ENCODE peak calls at places on chromosomes 12 and 14, in six cellular contexts. G is neuronal stem cell, H is H1, B is IMR-90, W is mesenchymal stem cell, L is trophoblast cell. F is an unnamed sample.

GRCh38 chr14:81859071-81859470 is 325.4 kb upstream of the SEL1L start:
- DNase-seq in H (no peak), B (no peak), L (no peak), W (no peak), G (no peak), F (no peak)

GRCh38 chr12:13205809-13206559 is 9.5 kb downstream of the EMP1 start:
- DNase-seq in H (no peak), G (no peak), W (peak), B (peak), L (no peak), F (no peak)

GRCh38 chr12:122389677-122390076 is 32.8 kb downstream of the CLIP1 start:
- DNase-seq in L (no peak), W (no peak), B (no peak), H (no peak), G (no peak), F (no peak)

GRCh38 chr14:71166434-71166833 is 259.2 kb downstream of the PCNX1 start:
- DNase-seq in B (peak), G (no peak), W (no peak), H (no peak), L (no peak), F (no peak)

GRCh38 chr12:106455100-106455499 is 97.6 kb downstream of the POLR3B start:
- DNase-seq in G (no peak), L (no peak), W (no peak), H (no peak), B (no peak), F (no peak)

GRCh38 chr12:53061404-53062010 is 11.6 kb downstream of the TNS2 start:
- DNase-seq in L (peak), W (no peak), H (no peak), G (no peak), B (no peak), F (peak)

GRCh38 chr14:89892953-89893352 is 61.6 kb downstream of the EFCAB11 start:
- DNase-seq in L (no peak), B (no peak), W (no peak), G (no peak), H (no peak), F (no peak)

GRCh38 chr12:109304485-109304884 is 4.6 kb downstream of the FOXN4 start:
- DNase-seq in G (no peak), W (no peak), B (no peak), L (no peak), H (no peak), F (no peak)

GRCh38 chr12:34297126-34297789 is 275.0 kb downstream of the ALG10 start:
- DNase-seq in L (no peak), B (no peak), G (no peak), W (no peak), H (no peak), F (no peak)

GRCh38 chr12:27048822-27049752 is 26.7 kb downstream of the MED21 start:
- DNase-seq in W (peak), B (peak), H (no peak), L (peak), G (no peak), F (no peak)

GRCh38 chr12:5910790-5911548 is 34.1 kb downstream of the ANO2 start:
- DNase-seq in B (no peak), L (no peak), G (no peak), W (no peak), H (no peak), F (peak)

GRCh38 chr12:43586646-43587245 is 34.7 kb upstream of the ADAMTS20 start:
- DNase-seq in W (no peak), H (no peak), L (peak), G (no peak), B (no peak), F (no peak)

GRCh38 chr12:51759175-51759574 is 89.3 kb downstream of the FIGNL2 start:
- DNase-seq in B (peak), G (no peak), L (no peak), H (no peak), W (peak), F (no peak)

GRCh38 chr12:106498056-106498455 is 84.7 kb upstream of the RFX4 start:
- DNase-seq in L (no peak), B (peak), H (no peak), W (no peak), G (no peak), F (no peak)

GRCh38 chr14:64324461-64325255 is 30.5 kb upstream of the ESR2 start:
- DNase-seq in L (no peak), G (no peak), B (peak), H (no peak), W (peak), F (no peak)

GRCh38 chr12:53229454-53229853 is 2.6 kb downstream of the RARG start:
- DNase-seq in L (no peak), B (no peak), G (no peak), W (no peak), H (no peak), F (peak)

GRCh38 chr12:71871116-71871515 is 31.6 kb downstream of the TBC1D15 start:
- DNase-seq in W (peak), H (no peak), L (no peak), G (no peak), B (peak), F (no peak)

GRCh38 chr14:63174760-63175191 is 29.5 kb upstream of the RHOJ start:
- DNase-seq in W (peak), G (peak), L (peak), B (peak), H (no peak), F (peak)

GRCh38 chr14:102221026-102221425 is 81.3 kb downstream of the WDR20 start:
- DNase-seq in G (no peak), H (peak), W (peak), L (no peak), B (peak), F (no peak)

GRCh38 chr14:102304611-102305506 is at the start of gene MOK:
- DNase-seq in W (peak), G (peak), H (peak), B (peak), L (peak), F (peak)

GRCh38 chr14:23829736-23830474 is 123.7 kb upstream of the DHRS4 start:
- DNase-seq in W (peak), G (no peak), B (peak), H (no peak), L (peak), F (no peak)

GRCh38 chr12:124832856-124833255 is 30.8 kb downstream of the SCARB1 start:
- DNase-seq in W (no peak), L (no peak), H (no peak), B (no peak), G (no peak), F (no peak)

GRCh38 chr12:50927356-50927755 is 25.0 kb upstream of the HIGD1C start:
- DNase-seq in B (no peak), H (no peak), G (no peak), L (no peak), W (no peak), F (no peak)

GRCh38 chr12:68200854-68201253 is 24.8 kb downstream of the IL26 start:
- DNase-seq in L (no peak), G (no peak), H (no peak), B (no peak), W (no peak), F (no peak)

GRCh38 chr14:89534896-89535615 is 118.0 kb upstream of the FOXN3 start:
- DNase-seq in B (peak), W (no peak), H (no peak), L (no peak), G (no peak), F (no peak)

GRCh38 chr12:42608196-42608825 is 18.8 kb upstream of the PRICKLE1 start:
- DNase-seq in L (peak), W (no peak), G (no peak), B (no peak), H (no peak), F (no peak)

GRCh38 chr14:90750191-90750590 is 66.0 kb downstream of the TTC7B start:
- DNase-seq in L (no peak), B (no peak), G (no peak), W (no peak), H (no peak), F (no peak)

GRCh38 chr12:94110258-94110657 is 38.1 kb upstream of the PLXNC1 start:
- DNase-seq in G (no peak), B (no peak), W (no peak), L (no peak), H (no peak), F (peak)

GRCh38 chr12:693937-694533 is 30.8 kb upstream of the NINJ2 start:
- DNase-seq in B (no peak), G (no peak), W (no peak), L (no peak), H (no peak), F (no peak)

GRCh38 chr14:93969082-93969828 is 7.1 kb downstream of the ASB2 start:
- DNase-seq in L (no peak), H (no peak), G (no peak), B (no peak), W (no peak), F (no peak)

GRCh38 chr12:123986374-123986920 is 13.4 kb downstream of the ZNF664 start:
- DNase-seq in H (no peak), B (no peak), W (no peak), L (no peak), G (no peak), F (no peak)

GRCh38 chr14:98292191-98292590 is 979.8 kb downstream of the BCL11B start:
- DNase-seq in L (no peak), G (no peak), W (no peak), B (no peak), H (no peak), F (no peak)

GRCh38 chr12:45601390-45601789 is 128.1 kb upstream of the ARID2 start:
- DNase-seq in L (no peak), W (no peak), B (no peak), H (no peak), G (no peak), F (no peak)

GRCh38 chr14:68666206-68666730 is 126.6 kb downstream of the ZFP36L1 start:
- DNase-seq in L (no peak), G (no peak), B (peak), H (no peak), W (no peak), F (no peak)

GRCh38 chr12:59700145-59700435 is 104.3 kb downstream of the SLC16A7 start:
- DNase-seq in B (no peak), W (no peak), L (no peak), H (no peak), G (no peak), F (no peak)

GRCh38 chr14:65847065-65847847 is 434.7 kb downstream of the FUT8 start:
- DNase-seq in B (no peak), G (no peak), W (no peak), H (no peak), L (no peak), F (no peak)

GRCh38 chr14:37903561-37904191 is 304.0 kb upstream of the SSTR1 start:
- DNase-seq in L (no peak), H (no peak), B (peak), W (peak), G (peak), F (no peak)

GRCh38 chr12:113242018-113242418 is 20.8 kb downstream of the TPCN1 start:
- DNase-seq in B (no peak), H (no peak), L (no peak), W (no peak), G (no peak), F (no peak)

GRCh38 chr14:67487937-67488893 is at the start of gene TMEM229B:
- DNase-seq in L (no peak), W (peak), H (no peak), G (no peak), B (no peak), F (no peak)
- H3K23ac ChIP-seq in L (no peak), W (no peak), H (no peak), G (no peak), B (no peak), F (no peak)

GRCh38 chr12:120265203-120265482 is 387 bp downstream of the PXN start:
- DNase-seq in W (no peak), G (no peak), H (no peak), B (no peak), L (no peak), F (no peak)

GRCh38 chr12:120264511-120265202 is 873 bp downstream of the PXN start:
- DNase-seq in L (no peak), B (no peak), W (no peak), H (no peak), G (no peak), F (no peak)

GRCh38 chr12:120266180-120266535 is 628 bp upstream of the PXN start:
- DNase-seq in L (no peak), G (no peak), H (no peak), B (no peak), W (no peak), F (no peak)

GRCh38 chr12:120264086-120264485 is 1.4 kb downstream of the PXN start:
- DNase-seq in H (no peak), B (no peak), L (no peak), G (no peak), W (peak), F (peak)

DNA sequence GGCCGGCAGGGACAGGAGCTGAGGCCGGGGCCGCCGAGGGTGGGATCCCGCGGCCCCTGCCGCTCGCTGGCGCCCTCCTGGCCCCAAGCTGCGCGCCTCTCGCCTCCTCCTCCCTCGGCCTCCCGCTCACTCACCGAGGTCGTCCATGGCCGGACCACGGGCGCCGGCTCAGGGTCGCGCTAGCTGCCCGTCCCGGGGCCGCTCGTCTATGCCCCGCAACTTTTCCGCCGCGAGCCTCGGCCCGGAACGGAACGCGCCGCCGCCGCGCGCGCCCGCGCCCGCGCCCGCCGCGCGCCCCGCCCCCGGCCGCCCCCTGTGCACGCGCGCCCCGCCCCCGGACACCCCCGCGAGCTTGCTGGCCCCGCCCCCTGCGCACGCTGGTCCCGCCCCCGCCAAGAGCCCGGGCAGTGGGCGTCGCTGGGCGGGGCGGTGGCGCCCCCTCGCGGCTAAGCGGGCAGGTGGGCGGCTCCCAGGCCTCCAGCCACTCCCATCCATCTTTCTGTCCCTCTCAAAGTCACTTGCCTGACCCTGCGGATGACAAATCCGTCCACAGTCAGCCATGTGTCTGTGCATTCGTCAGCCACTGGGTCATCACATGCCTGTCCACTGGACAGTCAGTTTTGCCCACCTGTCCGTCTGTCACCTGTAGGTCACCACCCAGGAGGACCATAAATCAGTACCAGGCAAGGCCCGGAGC is at the start of gene PXN:
- DNase-seq in L (peak), H (peak), B (peak), G (peak), W (peak), F (peak)
- H4K8ac ChIP-seq in L (peak), H (peak), B (peak), G (no peak), W (peak), F (no peak)

GRCh38 chr14:104397956-104398355 is 181.6 kb upstream of the C14orf180 start:
- DNase-seq in B (no peak), W (peak), G (no peak), H (no peak), L (no peak), F (no peak)

GRCh38 chr14:104400355-104400754 is 179.2 kb upstream of the C14orf180 start:
- DNase-seq in B (no peak), L (no peak), G (no peak), W (no peak), H (no peak), F (no peak)

GRCh38 chr14:104401785-104402184 is 177.8 kb upstream of the C14orf180 start:
- DNase-seq in B (no peak), G (no peak), W (no peak), L (no peak), H (no peak), F (peak)

GRCh38 chr14:104398656-104399055 is 180.9 kb upstream of the C14orf180 start:
- DNase-seq in H (no peak), B (no peak), G (no peak), L (no peak), W (no peak), F (peak)

GRCh38 chr14:104399432-104400155 is 180.0 kb upstream of the C14orf180 start:
- DNase-seq in W (no peak), G (no peak), L (no peak), B (no peak), H (no peak), F (peak)
- H3K14ac ChIP-seq in W (no peak), G (no peak), L (no peak), B (no peak), H (no peak), F (no peak)

GRCh38 chr12:120199595-120200306 is 1.2 kb downstream of the RPLP0 start:
- DNase-seq in W (peak), G (no peak), B (peak), L (peak), H (no peak), F (no peak)

GRCh38 chr12:120207227-120207626 is 6.3 kb upstream of the RPLP0 start:
- DNase-seq in B (no peak), W (no peak), G (no peak), L (no peak), H (no peak), F (no peak)

GRCh38 chr12:120199025-120199424 is 1.9 kb downstream of the RPLP0 start:
- DNase-seq in H (no peak), L (no peak), G (no peak), W (no peak), B (no peak), F (no peak)

GRCh38 chr12:120206228-120206627 is 5.3 kb upstream of the RPLP0 start:
- DNase-seq in H (no peak), W (no peak), B (no peak), G (no peak), L (no peak), F (no peak)

GRCh38 chr12:120204171-120204570 is 3.3 kb upstream of the RPLP0 start:
- DNase-seq in L (no peak), H (no peak), B (no peak), G (no peak), W (no peak), F (no peak)
- H3K23ac ChIP-seq in L (no peak), H (no peak), B (no peak), G (no peak), W (no peak), F (no peak)

F was measured in H9.